ENCODE peak calls at places on chromosomes 13 and 19, in four cellular contexts. K is mammary epithelial cell, S is right lobe of liver, Y is right atrium auricular region. E is an unnamed sample. For H3K9me3, the result is how much of the 10 kb centered on the place peaks cover.

GRCh38 chr19:18479964-18480723 is 41.7 kb downstream of the ELL start:
- DNase-seq in K (no peak), S (peak), Y (peak), E (peak)

GRCh38 chr13:41222259-41222852 is 28.0 kb upstream of the KBTBD7 start:
- DNase-seq in K (peak), S (no peak), Y (no peak), E (no peak)

GRCh38 chr13:60655268-60655667 is 258.2 kb downstream of the TDRD3 start:
- DNase-seq in K (no peak), S (no peak), Y (no peak), E (no peak)

GRCh38 chr19:56748443-56748842 is 76.9 kb upstream of the ZNF835 start:
- DNase-seq in K (no peak), S (no peak), Y (no peak), E (no peak)

GRCh38 chr19:2477141-2477710 is 1.3 kb downstream of the GADD45B start:
- DNase-seq in K (peak), S (peak), Y (no peak), E (no peak)

GRCh38 chr19:1592755-1593628 is at the start of gene MBD3:
- DNase-seq in K (peak), S (peak), Y (peak), E (peak)

GRCh38 chr13:95275322-95276118 is 25.7 kb downstream of the ABCC4 start:
- DNase-seq in K (no peak), S (no peak), Y (no peak), E (no peak)

GRCh38 chr19:16828990-16829821 is at the start of gene SIN3B:
- DNase-seq in K (peak), S (peak), Y (peak), E (no peak)

GRCh38 chr13:39054112-39054511 is 15.9 kb downstream of the NHLRC3 start:
- DNase-seq in K (no peak), S (no peak), Y (no peak), E (no peak)

GRCh38 chr19:50047686-50048085 is 21.9 kb downstream of the ZNF473 start:
- DNase-seq in K (no peak), S (no peak), Y (no peak), E (no peak)
- H3K9me3 ChIP-seq in K (half or more), S (under half), Y (under half), E (under half)

GRCh38 chr13:64471916-64472315 is 2758.2 kb downstream of the PCDH9 start:
- DNase-seq in K (peak), S (no peak), Y (no peak), E (no peak)
- TF ChIP-seq CTCF in K (peak), S (no peak), Y (no peak), E (peak)

DNA sequence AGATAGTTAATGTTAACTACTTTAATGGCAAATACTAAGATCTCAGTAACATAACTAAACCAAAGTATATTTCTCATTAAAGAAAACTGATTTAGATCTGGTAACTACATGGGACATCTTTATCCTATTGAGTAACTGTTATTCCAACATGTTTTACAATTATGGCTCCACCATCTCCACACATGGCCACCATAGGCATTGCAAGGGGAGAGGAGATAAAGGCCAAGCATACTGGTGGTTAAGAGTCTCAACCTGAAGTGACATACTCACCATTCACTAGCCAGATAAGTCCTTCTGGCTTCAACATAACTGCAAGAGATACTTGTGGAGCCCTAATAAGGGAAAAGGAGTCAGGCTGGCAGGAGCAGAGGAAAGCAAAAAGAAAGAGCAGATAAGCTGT is 1586.4 kb upstream of the SPRY2 start:
- DNase-seq in K (no peak), S (no peak), Y (no peak), E (no peak)
- H3K9me3 ChIP-seq in K (under half), S (under half), Y (under half), E (under half)

DNA sequence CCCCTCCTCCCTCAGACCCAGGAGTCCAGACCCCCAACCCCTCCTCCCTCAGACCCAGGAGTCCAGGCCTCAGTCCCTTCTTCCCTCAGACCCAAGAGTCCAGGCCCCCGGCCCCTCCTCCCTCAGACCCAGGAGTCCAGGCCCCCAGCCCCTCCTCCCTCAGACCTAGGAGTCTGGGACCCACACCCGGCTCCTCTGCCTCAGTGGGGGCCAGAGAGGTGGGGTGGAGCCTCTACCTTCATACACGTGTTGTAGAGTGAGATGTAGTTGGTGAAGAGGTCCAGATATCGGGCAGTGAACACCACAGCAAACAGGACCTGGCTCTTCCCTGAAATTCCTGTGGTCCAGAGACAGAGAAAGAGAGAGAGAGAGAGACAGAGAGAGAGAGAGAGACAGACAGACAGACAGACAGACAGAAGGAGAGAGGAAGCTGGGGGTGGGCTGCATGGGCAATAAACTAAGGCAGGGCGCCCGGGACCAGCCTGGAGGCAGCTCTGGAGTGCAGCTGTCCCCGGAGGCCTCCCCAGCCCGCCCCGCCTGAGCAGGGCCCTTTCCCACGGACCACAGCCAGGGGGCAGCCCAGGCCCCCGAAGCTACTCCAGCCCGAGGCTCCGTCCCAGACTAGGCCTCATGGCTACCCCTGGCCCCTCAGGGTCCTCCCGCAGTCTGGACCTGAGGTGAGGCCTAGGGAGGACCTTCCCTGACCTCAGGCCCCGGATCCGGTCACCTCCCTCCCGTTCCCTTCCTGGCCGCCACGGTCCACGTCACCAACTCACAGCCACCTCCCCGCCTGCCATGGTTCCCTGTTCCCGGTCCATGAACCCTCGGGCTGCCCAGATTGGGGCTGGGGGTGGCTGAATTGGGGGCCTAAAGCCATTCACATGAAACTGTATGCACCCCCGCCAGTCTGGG is 907 bp downstream of the KDELR1 start:
- DNase-seq in K (peak), S (peak), Y (peak), E (no peak)
- TF ChIP-seq CTCF in K (peak), S (peak), Y (peak), E (peak)

DNA sequence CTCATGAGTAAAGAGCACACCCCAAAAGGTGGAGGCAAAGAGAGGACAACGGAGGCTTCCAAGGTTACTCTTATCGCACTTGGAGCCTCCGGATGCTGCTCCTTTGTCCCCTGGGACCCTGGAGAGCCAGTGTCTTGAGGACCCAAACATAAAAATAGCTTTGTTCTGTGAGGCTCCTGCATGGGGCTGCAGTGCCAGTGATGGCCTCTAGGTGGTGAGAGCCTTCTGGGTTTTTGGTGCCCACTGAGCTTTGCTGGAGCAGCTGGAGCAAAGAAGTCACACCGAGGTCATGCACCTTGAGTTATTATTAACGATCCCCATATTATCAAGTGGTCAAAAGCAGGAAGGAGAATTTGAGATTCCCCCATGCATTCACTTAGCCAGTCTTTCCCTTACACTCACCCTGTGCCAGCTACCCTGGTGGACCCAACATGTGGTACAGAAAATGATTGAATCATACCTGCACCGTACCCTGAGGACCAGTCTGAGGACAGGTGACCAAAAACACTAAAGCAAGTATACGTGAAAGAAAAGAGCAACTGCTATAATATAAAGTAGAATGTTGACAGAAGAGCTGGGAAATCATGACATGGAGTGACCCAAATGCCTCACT is 41.5 kb downstream of the ZNF682 start:
- DNase-seq in K (no peak), S (no peak), Y (no peak), E (no peak)
- H3K9me3 ChIP-seq in K (under half), S (under half), Y (under half), E (under half)

GRCh38 chr13:99311748-99312492 is 4.7 kb upstream of the GPR183 start:
- DNase-seq in K (no peak), S (no peak), Y (no peak), E (no peak)

GRCh38 chr13:99311137-99311536 is 3.9 kb upstream of the GPR183 start:
- DNase-seq in K (no peak), S (no peak), Y (no peak), E (no peak)

GRCh38 chr13:99313473-99313872 is 6.3 kb upstream of the GPR183 start:
- DNase-seq in K (no peak), S (no peak), Y (no peak), E (no peak)

GRCh38 chr13:99313941-99314340 is 6.7 kb upstream of the GPR183 start:
- DNase-seq in K (no peak), S (no peak), Y (no peak), E (no peak)

GRCh38 chr13:99312493-99312883 is 5.3 kb upstream of the GPR183 start:
- DNase-seq in K (no peak), S (peak), Y (peak), E (no peak)
- TF ChIP-seq CTCF in K (no peak), S (no peak), Y (no peak), E (no peak)

DNA sequence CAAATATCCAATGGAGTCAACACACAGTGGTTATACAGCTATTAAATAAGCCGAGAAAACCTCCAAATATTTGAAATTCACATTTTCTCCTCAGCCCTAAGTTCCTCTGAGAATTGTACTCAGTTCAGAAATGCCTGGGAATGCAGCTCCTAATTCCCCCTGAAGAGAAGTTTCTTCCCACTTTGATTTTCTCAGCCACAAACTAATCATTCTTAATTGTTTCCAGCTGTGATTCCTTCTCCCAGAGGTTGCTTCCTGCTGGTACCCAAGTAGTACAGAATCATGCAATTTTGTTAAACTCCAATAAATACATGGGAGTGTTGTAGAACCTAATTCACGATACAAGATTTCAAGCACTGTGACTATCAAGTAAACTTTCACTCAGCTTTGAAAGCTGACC is 246.1 kb upstream of the MIR17HG start:
- DNase-seq in K (no peak), S (no peak), Y (no peak), E (no peak)
- H3K9me3 ChIP-seq in K (under half), S (under half), Y (under half), E (under half)

GRCh38 chr19:4715529-4716221 is 8.0 kb downstream of the DPP9 start:
- DNase-seq in K (no peak), S (peak), Y (peak), E (no peak)
- TF ChIP-seq CTCF in K (no peak), S (no peak), Y (no peak), E (no peak)

GRCh38 chr19:13234518-13234917 is 84.3 kb downstream of the IER2 start:
- DNase-seq in K (no peak), S (peak), Y (no peak), E (no peak)
- H3K9me3 ChIP-seq in K (under half), S (under half), Y (under half), E (under half)

GRCh38 chr13:47598340-47598911 is 402.6 kb downstream of the SUCLA2 start:
- DNase-seq in K (no peak), S (no peak), Y (no peak), E (no peak)
- TF ChIP-seq CTCF in K (peak), S (peak), Y (no peak), E (no peak)